ENCODE peak calls at places on chromosomes 13 and 19, in nine cellular contexts. R, Z, W, Q, S, U, K, E and P are unnamed samples.
A peak's percentile ranks its signal among the peaks of the same experiment; 100 is the strongest.

GRCh38 chr19:47389150-47389556 is 30.2 kb downstream of the MEIS3 start:
- DNase-seq in W (no peak), Z (no peak), R (no peak), E (no peak), Q (no peak), S (no peak), K (no peak), U (peak; percentile 80), P (no peak)

GRCh38 chr19:13051581-13052165 is 51.0 kb downstream of the LYL1 start:
- DNase-seq in Z (no peak), Q (peak; percentile 88), K (peak; percentile 49), E (peak; percentile 99), S (peak; percentile 88), W (peak; percentile 91), R (peak; percentile 87), U (peak; percentile 83), P (no peak)

GRCh38 chr19:17974551-17974950 is 7.6 kb downstream of the KCNN1 start:
- DNase-seq in S (no peak), U (no peak), R (no peak), W (no peak), E (no peak), K (no peak), Z (no peak), Q (no peak), P (no peak)

GRCh38 chr13:103282571-103283450 is 216.6 kb upstream of the SLC10A2 start:
- DNase-seq in K (no peak), Q (no peak), W (peak; percentile 30), S (no peak), U (no peak), E (no peak), Z (no peak), R (peak; percentile 64), P (no peak)

GRCh38 chr13:73429691-73430090 is 370.9 kb downstream of the KLF5 start:
- DNase-seq in Q (no peak), R (no peak), S (no peak), Z (no peak), W (no peak), K (no peak), E (no peak), U (no peak), P (no peak)

GRCh38 chr13:51435002-51435578 is 17.7 kb downstream of the INTS6 start:
- DNase-seq in Z (no peak), U (no peak), S (no peak), E (no peak), W (peak; percentile 36), K (peak; percentile 49), Q (no peak), R (peak; percentile 28), P (no peak)

GRCh38 chr19:56066152-56067023 is 54.7 kb downstream of the ZNF787 start:
- DNase-seq in R (peak; percentile 70), S (peak; percentile 74), U (peak; percentile 64), E (peak; percentile 77), W (peak; percentile 84), K (peak; percentile 54), Z (peak; percentile 80), Q (peak; percentile 79), P (peak; percentile 75)

GRCh38 chr19:1512671-1513491 is at the start of gene ADAMTSL5:
- DNase-seq in E (peak; percentile 45), Q (peak; percentile 87), S (peak; percentile 60), R (peak; percentile 67), K (no peak), W (peak; percentile 89), U (no peak), Z (peak; percentile 80), P (no peak)

GRCh38 chr19:38989066-38989605 is 13.6 kb upstream of the FBXO17 start:
- DNase-seq in W (peak; percentile 65), Z (no peak), K (no peak), Q (no peak), U (no peak), E (peak; percentile 84), S (no peak), R (peak; percentile 82), P (no peak)

GRCh38 chr13:30713133-30713532 is 22.2 kb upstream of the ALOX5AP start:
- DNase-seq in E (no peak), U (peak; percentile 68), R (no peak), S (no peak), Z (no peak), Q (no peak), K (peak; percentile 29), W (no peak), P (no peak)

DNA sequence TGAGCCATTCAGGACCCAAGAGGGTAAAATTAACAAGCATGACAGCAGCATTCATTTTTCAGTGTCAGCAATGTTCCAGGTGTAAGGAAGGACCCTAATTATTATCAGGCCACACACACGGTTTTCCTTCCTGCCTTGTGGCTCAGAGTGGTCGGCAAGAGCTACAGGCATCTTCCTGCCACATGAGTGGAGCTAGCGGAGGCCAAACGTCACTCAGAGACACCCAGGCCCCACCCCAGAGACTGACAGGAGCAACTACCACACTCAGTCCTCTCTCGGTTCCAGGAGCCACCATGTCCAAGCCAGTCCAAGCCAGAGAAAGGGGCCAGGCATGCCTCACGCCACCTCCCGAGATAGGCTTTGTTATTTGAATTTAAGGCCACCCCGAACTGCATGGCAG is 394.9 kb downstream of the FOXO1 start:
- DNase-seq in K (peak; percentile 78), Z (no peak), W (no peak), S (no peak), Q (peak; percentile 70), E (no peak), U (peak; percentile 35), R (no peak), P (no peak)
- H3K27ac ChIP-seq in K (peak overlapping the region; percentile 40), Z (no peak overlapping the region), W (no peak overlapping the region), S (peak overlapping the region; percentile 63), Q (peak overlapping the region; percentile 41), E (no peak overlapping the region), U (peak overlapping the region; percentile 57), R (no peak overlapping the region), P (peak overlapping the region; percentile 71)

DNA sequence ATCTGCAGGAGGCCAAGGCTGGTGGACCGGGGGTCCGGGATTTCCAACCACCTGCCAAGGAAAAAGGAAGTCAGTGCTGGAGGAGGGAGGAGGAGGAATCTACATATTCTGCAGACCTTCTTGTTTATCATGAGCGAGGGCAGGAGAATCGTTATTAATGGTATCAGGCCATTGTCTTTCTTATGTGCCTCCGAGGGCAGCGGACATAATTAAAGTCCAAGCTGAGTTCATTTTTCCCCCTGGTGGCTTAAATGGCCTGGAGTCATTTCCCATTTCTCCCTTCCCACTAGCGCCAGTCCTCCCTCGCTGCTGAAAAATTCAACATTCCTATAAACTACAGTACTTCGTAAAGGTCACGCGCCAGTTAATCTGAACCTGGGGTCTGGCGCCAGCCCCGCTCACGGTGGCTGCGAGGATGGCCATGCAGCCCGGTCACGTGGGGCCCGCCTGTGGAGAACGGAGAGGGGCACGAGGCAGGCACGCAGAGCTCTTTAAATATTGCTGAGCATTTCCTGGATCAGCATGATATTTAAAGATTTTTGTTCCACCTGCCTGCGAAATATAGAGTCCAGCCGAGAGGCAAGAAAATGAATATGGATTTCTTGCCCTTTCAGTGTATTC is 85.2 kb upstream of the PCDH8 start:
- DNase-seq in U (no peak), K (no peak), R (no peak), W (no peak), Z (no peak), S (no peak), Q (no peak), E (no peak), P (no peak)
- TF ChIP-seq CTCF in U (no peak), K (no peak), R (no peak), W (no peak), Z (no peak), S (no peak), Q (no peak), E (no peak), P (no peak)

GRCh38 chr19:10421981-10422461 is 1.7 kb downstream of the PDE4A start:
- DNase-seq in Q (no peak), U (no peak), Z (no peak), K (no peak), W (peak; percentile 2), S (no peak), R (no peak), E (no peak), P (no peak)

GRCh38 chr19:10420444-10421239 is at the start of gene PDE4A:
- DNase-seq in Q (peak; percentile 60), R (peak; percentile 61), S (no peak), E (peak; percentile 70), K (no peak), W (peak; percentile 45), U (no peak), Z (no peak), P (no peak)

GRCh38 chr19:10424011-10424637 is 3.8 kb downstream of the PDE4A start:
- DNase-seq in K (peak; percentile 73), S (peak; percentile 87), Q (peak; percentile 91), W (peak; percentile 84), U (peak; percentile 85), Z (peak; percentile 81), E (peak; percentile 90), R (peak; percentile 84), P (peak; percentile 78)

GRCh38 chr19:10421240-10421948 is 1.1 kb downstream of the PDE4A start:
- DNase-seq in Q (no peak), S (no peak), E (no peak), U (no peak), Z (no peak), R (no peak), K (no peak), W (no peak), P (no peak)

GRCh38 chr19:10422846-10423245 is 2.5 kb downstream of the PDE4A start:
- DNase-seq in W (no peak), E (no peak), S (no peak), Q (no peak), Z (no peak), U (no peak), R (no peak), K (no peak), P (no peak)
- H3K27me3 ChIP-seq in W (peaks cover 87% of the 10 kb centered on the region), E (peaks cover 100% of the 10 kb centered on the region), S (peaks cover 65% of the 10 kb centered on the region), Q (peaks cover 23% of the 10 kb centered on the region), Z (peaks cover 35% of the 10 kb centered on the region), U (peaks cover 84% of the 10 kb centered on the region), R (peaks cover 99% of the 10 kb centered on the region), K (peaks cover 36% of the 10 kb centered on the region), P (peaks cover 33% of the 10 kb centered on the region)

GRCh38 chr13:98959299-98959698 is 18.6 kb downstream of the DOCK9 start:
- DNase-seq in K (no peak), Q (no peak), E (no peak), Z (no peak), W (no peak), U (no peak), S (no peak), R (no peak), P (no peak)

GRCh38 chr13:98954313-98954712 is 23.6 kb downstream of the DOCK9 start:
- DNase-seq in E (peak; percentile 12), W (no peak), K (no peak), R (no peak), Z (no peak), U (no peak), S (no peak), Q (no peak), P (no peak)

GRCh38 chr13:98958443-98958794 is 19.4 kb downstream of the DOCK9 start:
- DNase-seq in K (no peak), R (no peak), Z (no peak), E (no peak), S (no peak), W (no peak), Q (no peak), U (no peak), P (no peak)

GRCh38 chr13:98957731-98958442 is 20.0 kb downstream of the DOCK9 start:
- DNase-seq in K (no peak), U (no peak), Z (no peak), S (no peak), R (no peak), E (no peak), W (no peak), Q (no peak), P (no peak)

DNA sequence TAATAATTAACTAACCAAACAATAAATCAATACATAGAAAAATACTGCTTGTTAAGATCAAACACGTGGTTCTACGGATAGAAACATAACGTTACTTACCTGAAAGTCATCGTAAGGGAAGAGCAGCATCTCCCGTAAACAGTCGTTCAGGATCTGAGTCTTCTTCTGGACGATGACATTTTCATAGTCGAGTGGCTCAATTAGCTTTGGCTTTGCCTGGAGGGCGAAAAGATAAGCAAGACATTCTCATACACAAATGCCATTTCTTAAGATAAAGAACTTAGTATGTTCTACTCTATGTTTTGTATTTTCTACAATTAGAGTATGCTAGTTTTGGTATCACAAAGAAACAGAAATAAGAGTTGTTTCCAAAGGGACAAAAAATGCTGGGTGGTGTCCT is 22.5 kb downstream of the DOCK9 start:
- DNase-seq in K (no peak), R (no peak), E (no peak), W (no peak), Q (no peak), U (no peak), Z (no peak), S (no peak), P (no peak)
- H3K27ac ChIP-seq in K (no peak overlapping the region), R (no peak overlapping the region), E (no peak overlapping the region), W (no peak overlapping the region), Q (no peak overlapping the region), U (no peak overlapping the region), Z (no peak overlapping the region), S (no peak overlapping the region), P (no peak overlapping the region)